ENCODE peak calls at places on chromosomes 12 and 14, in eight cellular contexts. One of them, this sample, is unnamed.

GRCh38 chr12:123094349-123095073 is 56.4 kb downstream of the PITPNM2 start:
- DNase-seq in lung: no peak
- DNase-seq in fibroblast of mammary gland: peak
- DNase-seq in hepatocyte: peak
- DNase-seq in choroid plexus epithelial cell: peak
- DNase-seq in fibroblast of the aortic adventitia: peak
- DNase-seq in fibroblast of pulmonary artery: peak
- DNase-seq in lower lobe of right lung: no peak
- DNase-seq in this sample: peak

GRCh38 chr14:88364710-88365413 is 20.6 kb upstream of the SPATA7 start:
- DNase-seq in lung: no peak
- DNase-seq in fibroblast of mammary gland: no peak
- DNase-seq in hepatocyte: no peak
- DNase-seq in choroid plexus epithelial cell: no peak
- DNase-seq in fibroblast of the aortic adventitia: no peak
- DNase-seq in fibroblast of pulmonary artery: no peak
- DNase-seq in lower lobe of right lung: no peak
- DNase-seq in this sample: no peak

GRCh38 chr12:96503971-96504370 is 14.6 kb downstream of the CFAP54 start:
- DNase-seq in lung: no peak
- DNase-seq in fibroblast of mammary gland: no peak
- DNase-seq in hepatocyte: no peak
- DNase-seq in choroid plexus epithelial cell: peak
- DNase-seq in fibroblast of the aortic adventitia: peak
- DNase-seq in fibroblast of pulmonary artery: peak
- DNase-seq in lower lobe of right lung: no peak
- DNase-seq in this sample: no peak

GRCh38 chr12:89238593-89238992 is 113.7 kb downstream of the DUSP6 start:
- DNase-seq in lung: no peak
- DNase-seq in fibroblast of mammary gland: no peak
- DNase-seq in hepatocyte: no peak
- DNase-seq in choroid plexus epithelial cell: no peak
- DNase-seq in fibroblast of the aortic adventitia: peak
- DNase-seq in fibroblast of pulmonary artery: peak
- DNase-seq in lower lobe of right lung: no peak
- DNase-seq in this sample: no peak

GRCh38 chr12:47870175-47870781 is 34.5 kb downstream of the VDR start:
- DNase-seq in lung: no peak
- DNase-seq in fibroblast of mammary gland: peak
- DNase-seq in hepatocyte: peak
- DNase-seq in choroid plexus epithelial cell: peak
- DNase-seq in fibroblast of the aortic adventitia: peak
- DNase-seq in fibroblast of pulmonary artery: peak
- DNase-seq in lower lobe of right lung: no peak
- DNase-seq in this sample: peak

GRCh38 chr14:88422919-88423318 is 37.5 kb downstream of the SPATA7 start:
- DNase-seq in lung: no peak
- DNase-seq in fibroblast of mammary gland: peak
- DNase-seq in hepatocyte: no peak
- DNase-seq in choroid plexus epithelial cell: peak
- DNase-seq in fibroblast of the aortic adventitia: peak
- DNase-seq in fibroblast of pulmonary artery: peak
- DNase-seq in lower lobe of right lung: no peak
- DNase-seq in this sample: peak

GRCh38 chr14:89911018-89911919 is 43.3 kb downstream of the EFCAB11 start:
- DNase-seq in lung: no peak
- DNase-seq in fibroblast of mammary gland: peak
- DNase-seq in hepatocyte: peak
- DNase-seq in choroid plexus epithelial cell: peak
- DNase-seq in fibroblast of the aortic adventitia: peak
- DNase-seq in fibroblast of pulmonary artery: peak
- DNase-seq in lower lobe of right lung: no peak
- DNase-seq in this sample: peak

GRCh38 chr14:92470215-92470614 is 43.4 kb upstream of the RIN3 start:
- DNase-seq in lung: no peak
- DNase-seq in fibroblast of mammary gland: peak
- DNase-seq in hepatocyte: no peak
- DNase-seq in choroid plexus epithelial cell: peak
- DNase-seq in fibroblast of the aortic adventitia: peak
- DNase-seq in fibroblast of pulmonary artery: no peak
- DNase-seq in lower lobe of right lung: no peak
- DNase-seq in this sample: peak

GRCh38 chr12:6554168-6554989 is 1.5 kb downstream of the IFFO1 start:
- DNase-seq in lung: peak
- DNase-seq in fibroblast of mammary gland: peak
- DNase-seq in hepatocyte: peak
- DNase-seq in choroid plexus epithelial cell: peak
- DNase-seq in fibroblast of the aortic adventitia: peak
- DNase-seq in fibroblast of pulmonary artery: peak
- DNase-seq in lower lobe of right lung: peak
- DNase-seq in this sample: peak

GRCh38 chr14:63398952-63399351 is 80.2 kb upstream of the GPHB5 start:
- DNase-seq in lung: no peak
- DNase-seq in fibroblast of mammary gland: no peak
- DNase-seq in hepatocyte: no peak
- DNase-seq in choroid plexus epithelial cell: no peak
- DNase-seq in fibroblast of the aortic adventitia: no peak
- DNase-seq in fibroblast of pulmonary artery: no peak
- DNase-seq in lower lobe of right lung: no peak
- DNase-seq in this sample: no peak

GRCh38 chr12:26031814-26032213 is 73.3 kb downstream of the RASSF8 start:
- DNase-seq in lung: no peak
- DNase-seq in fibroblast of mammary gland: no peak
- DNase-seq in hepatocyte: no peak
- DNase-seq in choroid plexus epithelial cell: no peak
- DNase-seq in fibroblast of the aortic adventitia: no peak
- DNase-seq in fibroblast of pulmonary artery: peak
- DNase-seq in lower lobe of right lung: no peak
- DNase-seq in this sample: no peak

GRCh38 chr12:94761559-94761958 is 111.2 kb upstream of the TMCC3 start:
- DNase-seq in lung: no peak
- DNase-seq in fibroblast of mammary gland: peak
- DNase-seq in hepatocyte: no peak
- DNase-seq in choroid plexus epithelial cell: peak
- DNase-seq in fibroblast of the aortic adventitia: peak
- DNase-seq in fibroblast of pulmonary artery: peak
- DNase-seq in lower lobe of right lung: no peak
- DNase-seq in this sample: peak

GRCh38 chr14:91144425-91145145 is 30.7 kb downstream of the DGLUCY start:
- DNase-seq in lung: no peak
- DNase-seq in fibroblast of mammary gland: peak
- DNase-seq in hepatocyte: no peak
- DNase-seq in choroid plexus epithelial cell: peak
- DNase-seq in fibroblast of the aortic adventitia: peak
- DNase-seq in fibroblast of pulmonary artery: peak
- DNase-seq in lower lobe of right lung: no peak
- DNase-seq in this sample: peak

GRCh38 chr14:54354096-54354495 is 42.7 kb upstream of the CDKN3 start:
- DNase-seq in lung: peak
- DNase-seq in fibroblast of mammary gland: no peak
- DNase-seq in hepatocyte: peak
- DNase-seq in choroid plexus epithelial cell: no peak
- DNase-seq in fibroblast of the aortic adventitia: peak
- DNase-seq in fibroblast of pulmonary artery: no peak
- DNase-seq in lower lobe of right lung: no peak
- DNase-seq in this sample: no peak

GRCh38 chr14:54353694-54354093 is 43.1 kb upstream of the CDKN3 start:
- DNase-seq in lung: peak
- DNase-seq in fibroblast of mammary gland: no peak
- DNase-seq in hepatocyte: no peak
- DNase-seq in choroid plexus epithelial cell: no peak
- DNase-seq in fibroblast of the aortic adventitia: no peak
- DNase-seq in fibroblast of pulmonary artery: no peak
- DNase-seq in lower lobe of right lung: no peak
- DNase-seq in this sample: no peak

GRCh38 chr14:54355698-54356097 is 41.1 kb upstream of the CDKN3 start:
- DNase-seq in lung: no peak
- DNase-seq in fibroblast of mammary gland: no peak
- DNase-seq in hepatocyte: no peak
- DNase-seq in choroid plexus epithelial cell: no peak
- DNase-seq in fibroblast of the aortic adventitia: no peak
- DNase-seq in fibroblast of pulmonary artery: no peak
- DNase-seq in lower lobe of right lung: no peak
- DNase-seq in this sample: no peak

GRCh38 chr14:54354968-54355641 is 41.7 kb upstream of the CDKN3 start:
- DNase-seq in lung: no peak
- DNase-seq in fibroblast of mammary gland: no peak
- DNase-seq in hepatocyte: no peak
- DNase-seq in choroid plexus epithelial cell: no peak
- DNase-seq in fibroblast of the aortic adventitia: no peak
- DNase-seq in fibroblast of pulmonary artery: no peak
- DNase-seq in lower lobe of right lung: no peak
- DNase-seq in this sample: no peak

DNA sequence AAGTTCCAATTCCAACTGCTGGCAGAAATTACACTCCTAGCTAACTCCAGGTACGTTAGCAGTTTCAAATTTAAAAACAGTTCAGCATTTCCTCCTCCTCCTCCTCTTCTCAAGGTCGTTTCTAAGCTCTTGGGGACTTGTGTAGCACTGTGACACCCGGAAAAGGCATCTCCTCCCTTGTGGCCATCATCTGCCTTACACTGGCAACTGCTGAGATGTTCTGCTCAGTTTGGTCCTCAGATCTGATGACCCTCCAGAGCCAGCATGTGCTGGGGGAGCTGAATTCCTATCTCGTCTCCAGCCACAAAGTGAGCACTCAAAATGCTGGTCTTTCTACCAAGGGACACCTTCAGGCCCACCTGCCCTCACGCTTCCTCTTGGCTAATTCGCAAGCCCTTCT is 43.5 kb upstream of the CDKN3 start:
- DNase-seq in lung: peak
- DNase-seq in fibroblast of mammary gland: no peak
- DNase-seq in hepatocyte: no peak
- DNase-seq in choroid plexus epithelial cell: no peak
- DNase-seq in fibroblast of the aortic adventitia: no peak
- DNase-seq in fibroblast of pulmonary artery: no peak
- DNase-seq in lower lobe of right lung: no peak
- DNase-seq in this sample: no peak
- TF ChIP-seq CTCF in lung: no peak
- TF ChIP-seq CTCF in fibroblast of mammary gland: no peak
- TF ChIP-seq CTCF in hepatocyte: no peak
- TF ChIP-seq CTCF in choroid plexus epithelial cell: no peak
- TF ChIP-seq CTCF in fibroblast of the aortic adventitia: no peak
- TF ChIP-seq CTCF in fibroblast of pulmonary artery: no peak
- TF ChIP-seq CTCF in lower lobe of right lung: no peak
- TF ChIP-seq CTCF in this sample: no peak

DNA sequence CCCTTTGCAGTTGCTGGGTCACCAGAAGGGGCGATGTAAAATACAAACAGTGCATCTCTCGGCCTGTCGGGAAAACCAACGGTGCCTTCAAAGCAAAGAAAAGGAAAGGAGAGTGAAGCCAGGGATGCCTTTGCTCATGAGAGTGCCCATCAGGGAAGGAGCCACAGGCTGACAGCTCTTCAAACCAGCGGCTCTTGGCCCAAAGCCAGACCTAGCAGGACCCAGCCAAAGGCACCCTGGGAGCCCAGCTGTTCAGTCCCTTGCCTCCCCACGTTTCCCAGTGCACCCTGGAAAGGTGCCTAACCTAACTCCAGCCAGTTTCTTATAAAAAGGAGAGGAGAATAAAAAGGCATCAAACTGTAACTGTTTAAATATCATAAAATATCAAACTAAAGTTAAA is 29.2 kb downstream of the PRMT8 start:
- DNase-seq in lung: no peak
- DNase-seq in fibroblast of mammary gland: no peak
- DNase-seq in hepatocyte: no peak
- DNase-seq in choroid plexus epithelial cell: peak
- DNase-seq in fibroblast of the aortic adventitia: no peak
- DNase-seq in fibroblast of pulmonary artery: no peak
- DNase-seq in lower lobe of right lung: no peak
- DNase-seq in this sample: no peak
- H3K4me3 ChIP-seq in lung: no peak
- H3K4me3 ChIP-seq in fibroblast of mammary gland: no peak
- H3K4me3 ChIP-seq in hepatocyte: no peak
- H3K4me3 ChIP-seq in choroid plexus epithelial cell: no peak
- H3K4me3 ChIP-seq in fibroblast of the aortic adventitia: no peak
- H3K4me3 ChIP-seq in fibroblast of pulmonary artery: no peak
- H3K4me3 ChIP-seq in lower lobe of right lung: no peak
- H3K4me3 ChIP-seq in this sample: no peak

DNA sequence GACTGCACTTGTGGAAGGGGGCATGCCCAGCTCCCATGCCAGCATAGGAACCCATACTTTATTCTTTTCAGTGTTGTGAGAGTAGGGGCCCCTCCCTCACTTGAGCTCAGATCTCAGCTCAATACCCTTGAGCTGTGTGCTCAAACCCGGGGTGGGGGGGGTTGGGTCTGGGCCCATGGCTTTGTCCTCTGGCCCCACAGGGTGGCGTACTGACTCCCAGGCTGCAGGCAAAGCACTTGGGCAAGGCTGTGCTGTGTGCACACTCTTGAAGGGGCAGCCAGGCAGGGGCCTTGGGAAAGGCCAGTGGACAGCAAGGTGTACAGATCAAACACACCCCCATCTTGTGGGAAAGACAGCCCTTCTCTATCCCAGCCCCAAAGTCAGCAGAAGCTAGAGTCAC is 81.8 kb downstream of the WIF1 start:
- DNase-seq in lung: no peak
- DNase-seq in fibroblast of mammary gland: no peak
- DNase-seq in hepatocyte: no peak
- DNase-seq in choroid plexus epithelial cell: no peak
- DNase-seq in fibroblast of the aortic adventitia: no peak
- DNase-seq in fibroblast of pulmonary artery: no peak
- DNase-seq in lower lobe of right lung: no peak
- DNase-seq in this sample: no peak
- TF ChIP-seq CTCF in lung: no peak
- TF ChIP-seq CTCF in fibroblast of mammary gland: no peak
- TF ChIP-seq CTCF in hepatocyte: no peak
- TF ChIP-seq CTCF in choroid plexus epithelial cell: no peak
- TF ChIP-seq CTCF in fibroblast of the aortic adventitia: no peak
- TF ChIP-seq CTCF in fibroblast of pulmonary artery: no peak
- TF ChIP-seq CTCF in lower lobe of right lung: no peak
- TF ChIP-seq CTCF in this sample: no peak

GRCh38 chr14:50400461-50400860 is 3.8 kb upstream of the CDKL1 start:
- DNase-seq in lung: no peak
- DNase-seq in fibroblast of mammary gland: no peak
- DNase-seq in hepatocyte: no peak
- DNase-seq in choroid plexus epithelial cell: no peak
- DNase-seq in fibroblast of the aortic adventitia: no peak
- DNase-seq in fibroblast of pulmonary artery: no peak
- DNase-seq in lower lobe of right lung: no peak
- DNase-seq in this sample: no peak

GRCh38 chr14:50396636-50397460 is at the start of gene CDKL1:
- DNase-seq in lung: peak
- DNase-seq in fibroblast of mammary gland: peak
- DNase-seq in hepatocyte: peak
- DNase-seq in choroid plexus epithelial cell: peak
- DNase-seq in fibroblast of the aortic adventitia: peak
- DNase-seq in fibroblast of pulmonary artery: peak
- DNase-seq in lower lobe of right lung: peak
- DNase-seq in this sample: peak

GRCh38 chr14:50399251-50400032 is 2.8 kb upstream of the CDKL1 start:
- DNase-seq in lung: no peak
- DNase-seq in fibroblast of mammary gland: peak
- DNase-seq in hepatocyte: peak
- DNase-seq in choroid plexus epithelial cell: peak
- DNase-seq in fibroblast of the aortic adventitia: peak
- DNase-seq in fibroblast of pulmonary artery: peak
- DNase-seq in lower lobe of right lung: no peak
- DNase-seq in this sample: peak

GRCh38 chr14:50395448-50395847 is 1.2 kb downstream of the CDKL1 start:
- DNase-seq in lung: no peak
- DNase-seq in fibroblast of mammary gland: peak
- DNase-seq in hepatocyte: no peak
- DNase-seq in choroid plexus epithelial cell: no peak
- DNase-seq in fibroblast of the aortic adventitia: peak
- DNase-seq in fibroblast of pulmonary artery: no peak
- DNase-seq in lower lobe of right lung: no peak
- DNase-seq in this sample: peak

GRCh38 chr14:50397461-50398196 is 948 bp upstream of the CDKL1 start:
- DNase-seq in lung: no peak
- DNase-seq in fibroblast of mammary gland: peak
- DNase-seq in hepatocyte: no peak
- DNase-seq in choroid plexus epithelial cell: no peak
- DNase-seq in fibroblast of the aortic adventitia: peak
- DNase-seq in fibroblast of pulmonary artery: peak
- DNase-seq in lower lobe of right lung: no peak
- DNase-seq in this sample: peak
- H3K4me3 ChIP-seq in lung: peak
- H3K4me3 ChIP-seq in fibroblast of mammary gland: peak
- H3K4me3 ChIP-seq in hepatocyte: no peak
- H3K4me3 ChIP-seq in choroid plexus epithelial cell: peak
- H3K4me3 ChIP-seq in fibroblast of the aortic adventitia: peak
- H3K4me3 ChIP-seq in fibroblast of pulmonary artery: peak
- H3K4me3 ChIP-seq in lower lobe of right lung: peak
- H3K4me3 ChIP-seq in this sample: peak